ENCODE peak calls at places on chromosomes 2 and 18, in five cellular contexts. One of them, this sample, is unnamed.

GRCh38 chr2:100655446-100655845 is 92.7 kb downstream of the PDCL3 start:
- DNase-seq in H1: no peak
- DNase-seq in uterus: peak; percentile 60
- DNase-seq in stomach: no peak
- DNase-seq in heart left ventricle: no peak
- DNase-seq in this sample: no peak

GRCh38 chr2:178479758-178480226 is 465 bp upstream of the PLEKHA3 start:
- DNase-seq in H1: no peak
- DNase-seq in uterus: no peak
- DNase-seq in stomach: no peak
- DNase-seq in heart left ventricle: no peak
- DNase-seq in this sample: no peak

GRCh38 chr2:72112981-72113846 is 34.4 kb downstream of the CYP26B1 start:
- DNase-seq in H1: peak; percentile 14
- DNase-seq in uterus: no peak
- DNase-seq in stomach: no peak
- DNase-seq in heart left ventricle: no peak
- DNase-seq in this sample: no peak

GRCh38 chr18:10995576-10995975 is 153.8 kb downstream of the PIEZO2 start:
- DNase-seq in H1: no peak
- DNase-seq in uterus: no peak
- DNase-seq in stomach: no peak
- DNase-seq in heart left ventricle: no peak
- DNase-seq in this sample: no peak

GRCh38 chr2:25275575-25275965 is 66.2 kb downstream of the DNMT3A start:
- DNase-seq in H1: no peak
- DNase-seq in uterus: no peak
- DNase-seq in stomach: no peak
- DNase-seq in heart left ventricle: no peak
- DNase-seq in this sample: no peak

GRCh38 chr2:10518470-10519060 is 70.4 kb upstream of the ODC1 start:
- DNase-seq in H1: no peak
- DNase-seq in uterus: no peak
- DNase-seq in stomach: no peak
- DNase-seq in heart left ventricle: no peak
- DNase-seq in this sample: no peak

GRCh38 chr2:39697480-39697879 is 31.8 kb downstream of the TMEM178A start:
- DNase-seq in H1: no peak
- DNase-seq in uterus: no peak
- DNase-seq in stomach: no peak
- DNase-seq in heart left ventricle: no peak
- DNase-seq in this sample: no peak

GRCh38 chr2:172196768-172197322 is 94.1 kb upstream of the DLX2 start:
- DNase-seq in H1: no peak
- DNase-seq in uterus: no peak
- DNase-seq in stomach: peak; percentile 46
- DNase-seq in heart left ventricle: no peak
- DNase-seq in this sample: no peak

GRCh38 chr2:106167067-106167466 is 27.0 kb downstream of the UXS1 start:
- DNase-seq in H1: no peak
- DNase-seq in uterus: no peak
- DNase-seq in stomach: no peak
- DNase-seq in heart left ventricle: no peak
- DNase-seq in this sample: no peak
- H3K4me1 ChIP-seq in H1: peaks cover 31% of the 10 kb centered on the region
- H3K4me1 ChIP-seq in uterus: no peaks in the 10 kb centered on the region
- H3K4me1 ChIP-seq in stomach: peaks cover 10% of the 10 kb centered on the region
- H3K4me1 ChIP-seq in heart left ventricle: no peaks in the 10 kb centered on the region
- H3K4me1 ChIP-seq in this sample: no peaks in the 10 kb centered on the region

DNA sequence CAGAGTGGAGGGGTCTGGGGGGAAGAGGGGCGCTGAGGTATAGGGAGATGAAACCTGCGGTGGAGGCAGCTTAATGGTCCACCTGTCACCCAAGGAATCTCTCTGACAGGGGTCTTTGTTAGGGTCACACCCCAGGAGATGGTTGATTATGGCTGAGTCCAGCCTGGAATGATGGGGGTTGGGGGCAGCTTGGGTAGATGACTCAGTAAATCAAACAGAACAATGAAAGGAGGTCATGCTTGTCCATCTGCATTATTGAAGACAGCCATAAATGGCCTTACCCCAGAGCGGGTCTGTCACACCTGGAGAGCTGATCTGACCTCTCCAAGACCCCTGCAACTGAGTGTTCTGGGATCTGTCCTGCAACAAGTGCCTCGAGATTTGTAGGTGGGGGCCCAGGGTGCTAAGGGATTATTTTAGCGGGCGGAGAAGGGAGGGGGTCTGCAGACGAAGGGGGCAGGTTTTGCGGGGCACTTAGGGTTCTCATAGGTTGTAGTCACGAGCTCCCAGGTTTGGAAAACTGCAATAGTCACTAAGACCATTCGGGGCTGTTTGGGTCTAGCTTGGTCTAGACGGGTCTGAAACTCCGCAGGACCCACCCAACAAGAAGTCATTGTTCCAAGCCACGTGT is 784 bp upstream of the IGFBP2 start:
- DNase-seq in H1: peak; percentile 52
- DNase-seq in uterus: no peak
- DNase-seq in stomach: no peak
- DNase-seq in heart left ventricle: no peak
- DNase-seq in this sample: no peak
- H3K4me3 ChIP-seq in H1: peak overlapping the region; percentile 76
- H3K4me3 ChIP-seq in uterus: no peak overlapping the region
- H3K4me3 ChIP-seq in stomach: peak overlapping the region; percentile 74
- H3K4me3 ChIP-seq in heart left ventricle: peak overlapping the region; percentile 88
- H3K4me3 ChIP-seq in this sample: peak overlapping the region; percentile 76

DNA sequence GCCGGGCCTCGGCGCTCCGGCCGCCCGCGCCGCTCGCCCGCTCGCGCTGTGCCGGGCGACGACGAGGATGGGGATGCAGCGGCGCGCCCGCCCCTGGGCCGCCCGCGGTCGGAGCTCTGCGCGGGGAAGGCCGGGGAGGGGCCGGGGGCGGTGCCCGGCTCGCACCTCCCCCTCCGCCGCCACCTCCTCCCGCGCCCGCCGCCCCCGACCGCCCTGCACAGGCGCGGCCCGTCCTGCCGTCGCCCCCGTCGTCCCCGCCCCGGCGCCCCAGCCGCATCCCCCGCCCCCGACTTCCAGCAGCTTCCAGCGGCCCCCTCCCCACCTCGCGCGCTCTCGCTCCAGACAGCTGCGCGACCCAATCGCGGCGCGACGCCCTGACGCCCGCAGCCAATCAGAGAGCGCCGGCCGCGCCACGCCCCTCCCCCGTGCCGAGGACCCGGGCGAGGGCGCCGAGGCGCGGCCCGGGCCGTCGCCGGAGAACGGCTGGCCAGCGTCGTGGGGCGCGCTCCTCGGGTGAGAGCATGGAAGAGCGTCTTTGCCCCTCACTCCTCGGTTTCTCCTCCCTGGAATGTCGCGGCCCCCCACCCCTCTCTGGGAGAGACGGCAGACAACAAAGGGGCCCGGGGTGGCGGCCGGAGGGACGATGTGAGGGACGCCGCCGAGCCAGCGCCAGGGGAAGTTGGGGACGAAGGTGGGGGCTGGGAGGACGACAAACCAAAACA is at the start of gene MBOAT2:
- DNase-seq in H1: peak; percentile 92
- DNase-seq in uterus: peak; percentile 88
- DNase-seq in stomach: peak; percentile 86
- DNase-seq in heart left ventricle: peak; percentile 90
- DNase-seq in this sample: no peak
- TF ChIP-seq POLR2A in H1: peak; percentile 89
- TF ChIP-seq POLR2A in uterus: peak; percentile 72
- TF ChIP-seq POLR2A in stomach: peak; percentile 16
- TF ChIP-seq POLR2A in heart left ventricle: no peak
- TF ChIP-seq POLR2A in this sample: peak; percentile 75

GRCh38 chr2:96760986-96761832 is 507 bp downstream of the CNNM4 start:
- DNase-seq in H1: no peak
- DNase-seq in uterus: no peak
- DNase-seq in stomach: peak; percentile 43
- DNase-seq in heart left ventricle: peak; percentile 51
- DNase-seq in this sample: no peak

GRCh38 chr2:96758987-96759386 is 1.7 kb upstream of the CNNM4 start:
- DNase-seq in H1: no peak
- DNase-seq in uterus: no peak
- DNase-seq in stomach: no peak
- DNase-seq in heart left ventricle: no peak
- DNase-seq in this sample: no peak

GRCh38 chr2:96760036-96760985 is at the start of gene CNNM4:
- DNase-seq in H1: peak; percentile 91
- DNase-seq in uterus: peak; percentile 93
- DNase-seq in stomach: peak; percentile 97
- DNase-seq in heart left ventricle: peak; percentile 94
- DNase-seq in this sample: peak; percentile 74

GRCh38 chr2:96757477-96757860 is 3.2 kb upstream of the CNNM4 start:
- DNase-seq in H1: no peak
- DNase-seq in uterus: no peak
- DNase-seq in stomach: no peak
- DNase-seq in heart left ventricle: no peak
- DNase-seq in this sample: no peak

DNA sequence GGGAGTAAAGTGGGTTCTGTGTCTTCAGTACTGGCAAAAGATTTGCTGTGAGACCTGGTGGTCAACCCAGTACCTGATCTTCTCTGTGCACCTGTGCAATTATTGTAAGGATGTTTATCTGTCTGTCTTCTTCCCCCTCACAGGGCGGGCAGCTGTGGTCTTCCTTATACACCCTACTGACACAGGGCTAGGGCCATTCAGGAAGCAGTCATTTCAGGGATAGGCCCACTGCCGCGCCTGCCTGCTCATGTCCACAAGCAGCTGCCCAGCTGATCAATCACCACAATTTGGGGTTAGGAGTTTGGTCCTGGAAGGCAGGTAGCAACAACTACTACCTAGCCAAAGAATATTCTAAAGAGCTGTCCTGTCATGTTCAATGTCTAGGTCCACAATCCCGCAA is 1.2 kb upstream of the CNNM4 start:
- DNase-seq in H1: no peak
- DNase-seq in uterus: no peak
- DNase-seq in stomach: no peak
- DNase-seq in heart left ventricle: no peak
- DNase-seq in this sample: no peak
- H3K4me1 ChIP-seq in H1: peaks cover 40% of the 10 kb centered on the region
- H3K4me1 ChIP-seq in uterus: no peaks in the 10 kb centered on the region
- H3K4me1 ChIP-seq in stomach: peaks cover 54% of the 10 kb centered on the region
- H3K4me1 ChIP-seq in heart left ventricle: peaks cover 35% of the 10 kb centered on the region
- H3K4me1 ChIP-seq in this sample: peaks cover 70% of the 10 kb centered on the region

GRCh38 chr2:121243821-121244460 is 41.1 kb downstream of the TFCP2L1 start:
- DNase-seq in H1: no peak
- DNase-seq in uterus: no peak
- DNase-seq in stomach: no peak
- DNase-seq in heart left ventricle: no peak
- DNase-seq in this sample: no peak

GRCh38 chr2:121241466-121241865 is 43.5 kb downstream of the TFCP2L1 start:
- DNase-seq in H1: no peak
- DNase-seq in uterus: no peak
- DNase-seq in stomach: no peak
- DNase-seq in heart left ventricle: no peak
- DNase-seq in this sample: no peak

GRCh38 chr2:121242175-121242875 is 42.7 kb downstream of the TFCP2L1 start:
- DNase-seq in H1: no peak
- DNase-seq in uterus: no peak
- DNase-seq in stomach: no peak
- DNase-seq in heart left ventricle: no peak
- DNase-seq in this sample: no peak

GRCh38 chr2:121244616-121245015 is 40.4 kb downstream of the TFCP2L1 start:
- DNase-seq in H1: no peak
- DNase-seq in uterus: no peak
- DNase-seq in stomach: no peak
- DNase-seq in heart left ventricle: no peak
- DNase-seq in this sample: no peak

DNA sequence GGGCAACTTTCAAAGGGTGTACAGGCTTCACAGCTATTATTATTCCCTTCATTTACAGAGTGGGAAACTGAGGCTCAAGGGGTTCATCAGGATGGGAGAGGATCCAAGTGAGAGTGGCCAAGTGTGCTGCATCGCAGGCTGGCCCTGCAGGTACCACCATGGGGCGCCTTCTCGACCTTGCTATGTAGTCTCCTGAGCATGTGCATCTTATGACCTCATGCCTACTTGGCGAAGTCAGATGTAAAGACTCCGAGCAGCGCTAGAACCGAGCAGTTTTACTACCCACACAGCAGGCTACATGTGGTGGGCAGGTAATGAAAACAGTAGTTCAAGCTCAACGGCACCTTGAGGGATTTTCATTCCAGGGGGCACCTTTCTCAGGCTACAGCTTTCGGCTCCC is 42.0 kb downstream of the TFCP2L1 start:
- DNase-seq in H1: no peak
- DNase-seq in uterus: no peak
- DNase-seq in stomach: no peak
- DNase-seq in heart left ventricle: no peak
- DNase-seq in this sample: no peak
- H3K4me3 ChIP-seq in H1: no peak overlapping the region
- H3K4me3 ChIP-seq in uterus: no peak overlapping the region
- H3K4me3 ChIP-seq in stomach: no peak overlapping the region
- H3K4me3 ChIP-seq in heart left ventricle: no peak overlapping the region
- H3K4me3 ChIP-seq in this sample: no peak overlapping the region

GRCh38 chr2:236570081-236570979 is 705 bp downstream of the ACKR3 start:
- DNase-seq in H1: no peak
- DNase-seq in uterus: no peak
- DNase-seq in stomach: no peak
- DNase-seq in heart left ventricle: no peak
- DNase-seq in this sample: no peak

GRCh38 chr2:236568922-236569592 is 568 bp upstream of the ACKR3 start:
- DNase-seq in H1: no peak
- DNase-seq in uterus: no peak
- DNase-seq in stomach: no peak
- DNase-seq in heart left ventricle: no peak
- DNase-seq in this sample: no peak

GRCh38 chr2:236571161-236571560 is 1.5 kb downstream of the ACKR3 start:
- DNase-seq in H1: no peak
- DNase-seq in uterus: no peak
- DNase-seq in stomach: no peak
- DNase-seq in heart left ventricle: no peak
- DNase-seq in this sample: no peak

GRCh38 chr2:236568068-236568921 is 1.3 kb upstream of the ACKR3 start:
- DNase-seq in H1: peak; percentile 63
- DNase-seq in uterus: peak; percentile 49
- DNase-seq in stomach: peak; percentile 50
- DNase-seq in heart left ventricle: peak; percentile 71
- DNase-seq in this sample: no peak

DNA sequence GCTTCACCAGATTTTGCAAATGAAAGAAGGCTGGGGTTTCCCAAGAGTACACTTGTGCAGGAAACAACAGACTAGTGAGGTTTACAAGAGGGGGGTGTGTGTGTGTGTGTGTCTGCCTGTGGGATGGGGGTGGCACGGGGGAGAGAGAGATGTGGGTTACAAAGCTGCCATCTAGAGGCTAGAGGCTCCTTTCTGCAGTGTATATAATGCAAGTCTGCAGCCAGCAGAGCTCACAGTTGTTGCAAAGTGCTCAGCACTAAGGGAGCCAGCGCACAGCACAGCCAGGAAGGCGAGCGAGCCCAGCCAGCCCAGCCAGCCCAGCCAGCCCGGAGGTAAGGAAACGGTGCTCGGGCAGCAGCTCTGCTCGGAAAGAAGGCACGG is at the start of gene ACKR3:
- DNase-seq in H1: peak; percentile 68
- DNase-seq in uterus: peak; percentile 63
- DNase-seq in stomach: peak; percentile 76
- DNase-seq in heart left ventricle: peak; percentile 84
- DNase-seq in this sample: peak; percentile 51
- TF ChIP-seq POLR2A in H1: no peak
- TF ChIP-seq POLR2A in uterus: peak; percentile 75
- TF ChIP-seq POLR2A in stomach: no peak
- TF ChIP-seq POLR2A in heart left ventricle: peak; percentile 68
- TF ChIP-seq POLR2A in this sample: peak; percentile 61

GRCh38 chr2:212032536-212033219 is 505.9 kb downstream of the ERBB4 start:
- DNase-seq in H1: no peak
- DNase-seq in uterus: no peak
- DNase-seq in stomach: no peak
- DNase-seq in heart left ventricle: no peak
- DNase-seq in this sample: no peak
- H3K4me1 ChIP-seq in H1: no peaks in the 10 kb centered on the region
- H3K4me1 ChIP-seq in uterus: no peaks in the 10 kb centered on the region
- H3K4me1 ChIP-seq in stomach: no peaks in the 10 kb centered on the region
- H3K4me1 ChIP-seq in heart left ventricle: peaks cover 3% of the 10 kb centered on the region
- H3K4me1 ChIP-seq in this sample: no peaks in the 10 kb centered on the region